ENCODE peak calls at places on chromosomes 5 and 9, in nine cellular contexts. One of them, this sample, is unnamed.

GRCh38 chr5:147504001-147504400 is 5.9 kb downstream of the DPYSL3 start:
- DNase-seq in HCT116: no peak
- DNase-seq in IMR-90: peak; percentile 38
- DNase-seq in Peyer's patch: no peak
- DNase-seq in NB4: no peak
- DNase-seq in suprapubic skin: no peak
- DNase-seq in tibial nerve: no peak
- DNase-seq in prostate gland: no peak
- DNase-seq in sigmoid colon: no peak
- DNase-seq in this sample: no peak

GRCh38 chr5:73039082-73039481 is 81.3 kb upstream of the TMEM171 start:
- DNase-seq in HCT116: no peak
- DNase-seq in IMR-90: peak; percentile 13
- DNase-seq in Peyer's patch: no peak
- DNase-seq in NB4: peak; percentile 2
- DNase-seq in suprapubic skin: no peak
- DNase-seq in tibial nerve: no peak
- DNase-seq in prostate gland: no peak
- DNase-seq in sigmoid colon: no peak
- DNase-seq in this sample: no peak

GRCh38 chr9:21616082-21616778 is 134.1 kb upstream of the IFNE start:
- DNase-seq in HCT116: peak; percentile 93
- DNase-seq in IMR-90: peak; percentile 98
- DNase-seq in Peyer's patch: no peak
- DNase-seq in NB4: no peak
- DNase-seq in suprapubic skin: no peak
- DNase-seq in tibial nerve: no peak
- DNase-seq in prostate gland: no peak
- DNase-seq in sigmoid colon: no peak
- DNase-seq in this sample: no peak

GRCh38 chr5:129857124-129857523 is 47.1 kb upstream of the CHSY3 start:
- DNase-seq in HCT116: no peak
- DNase-seq in IMR-90: no peak
- DNase-seq in Peyer's patch: no peak
- DNase-seq in NB4: no peak
- DNase-seq in suprapubic skin: no peak
- DNase-seq in tibial nerve: no peak
- DNase-seq in prostate gland: no peak
- DNase-seq in sigmoid colon: no peak
- DNase-seq in this sample: no peak

GRCh38 chr9:19201899-19202891 is 28.3 kb upstream of the DENND4C start:
- DNase-seq in HCT116: no peak
- DNase-seq in IMR-90: no peak
- DNase-seq in Peyer's patch: peak; percentile 70
- DNase-seq in NB4: no peak
- DNase-seq in suprapubic skin: peak; percentile 36
- DNase-seq in tibial nerve: no peak
- DNase-seq in prostate gland: peak; percentile 5
- DNase-seq in sigmoid colon: no peak
- DNase-seq in this sample: no peak

GRCh38 chr5:96256795-96257470 is 176.1 kb downstream of the PCSK1 start:
- DNase-seq in HCT116: peak; percentile 49
- DNase-seq in IMR-90: peak; percentile 96
- DNase-seq in Peyer's patch: no peak
- DNase-seq in NB4: peak; percentile 26
- DNase-seq in suprapubic skin: peak; percentile 60
- DNase-seq in tibial nerve: no peak
- DNase-seq in prostate gland: no peak
- DNase-seq in sigmoid colon: no peak
- DNase-seq in this sample: no peak

GRCh38 chr5:138629383-138629782 is 54.2 kb upstream of the HSPA9 start:
- DNase-seq in HCT116: no peak
- DNase-seq in IMR-90: no peak
- DNase-seq in Peyer's patch: no peak
- DNase-seq in NB4: no peak
- DNase-seq in suprapubic skin: peak; percentile 15
- DNase-seq in tibial nerve: no peak
- DNase-seq in prostate gland: no peak
- DNase-seq in sigmoid colon: peak; percentile 24
- DNase-seq in this sample: no peak

GRCh38 chr9:77811832-77812231 is 163.7 kb upstream of the GNA14 start:
- DNase-seq in HCT116: no peak
- DNase-seq in IMR-90: no peak
- DNase-seq in Peyer's patch: no peak
- DNase-seq in NB4: no peak
- DNase-seq in suprapubic skin: no peak
- DNase-seq in tibial nerve: no peak
- DNase-seq in prostate gland: no peak
- DNase-seq in sigmoid colon: no peak
- DNase-seq in this sample: no peak

DNA sequence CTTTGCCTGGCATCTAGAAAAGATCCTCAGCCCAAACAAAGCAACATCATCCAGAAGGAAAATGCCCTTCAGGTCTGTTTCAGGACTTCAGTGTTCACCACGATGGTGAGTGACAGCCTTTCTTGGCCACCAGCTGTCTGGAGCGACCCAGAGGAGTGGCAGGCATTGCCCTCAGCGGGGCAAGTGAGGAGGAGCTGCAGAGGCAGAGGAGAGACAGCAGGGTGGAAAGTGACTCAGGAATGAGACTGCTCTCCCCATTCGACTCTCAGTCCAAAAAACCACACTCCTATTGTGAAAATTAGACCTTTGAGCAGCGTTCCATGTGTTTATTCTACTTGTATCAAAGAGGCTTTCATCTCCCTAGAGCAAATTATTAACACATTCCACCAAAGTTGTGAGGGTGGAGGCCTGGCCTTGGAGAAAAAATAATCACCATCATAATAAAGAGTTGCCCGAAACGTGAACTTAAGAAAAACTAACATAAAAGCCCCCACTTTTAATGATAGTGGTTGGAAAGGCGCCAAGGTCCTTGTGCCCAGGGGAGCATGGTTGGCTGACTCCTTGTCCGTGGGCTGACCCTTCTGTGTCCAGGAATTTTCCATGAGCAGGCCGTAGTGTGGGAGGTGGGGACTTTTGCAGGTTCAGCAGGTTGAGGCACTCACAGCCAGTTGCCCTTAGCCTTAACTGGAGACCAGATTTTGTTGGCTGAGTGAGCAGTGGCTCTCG is 125.7 kb upstream of the ANKRD55 start:
- DNase-seq in HCT116: peak; percentile 31
- DNase-seq in IMR-90: peak; percentile 12
- DNase-seq in Peyer's patch: no peak
- DNase-seq in NB4: no peak
- DNase-seq in suprapubic skin: no peak
- DNase-seq in tibial nerve: peak; percentile 26
- DNase-seq in prostate gland: no peak
- DNase-seq in sigmoid colon: no peak
- DNase-seq in this sample: peak; percentile 31
- TF ChIP-seq POLR2A in HCT116: no peak
- TF ChIP-seq POLR2A in IMR-90: no peak
- TF ChIP-seq POLR2A in Peyer's patch: no peak
- TF ChIP-seq POLR2A in NB4: no peak
- TF ChIP-seq POLR2A in suprapubic skin: no peak
- TF ChIP-seq POLR2A in tibial nerve: no peak
- TF ChIP-seq POLR2A in prostate gland: no peak
- TF ChIP-seq POLR2A in sigmoid colon: no peak
- TF ChIP-seq POLR2A in this sample: no peak

DNA sequence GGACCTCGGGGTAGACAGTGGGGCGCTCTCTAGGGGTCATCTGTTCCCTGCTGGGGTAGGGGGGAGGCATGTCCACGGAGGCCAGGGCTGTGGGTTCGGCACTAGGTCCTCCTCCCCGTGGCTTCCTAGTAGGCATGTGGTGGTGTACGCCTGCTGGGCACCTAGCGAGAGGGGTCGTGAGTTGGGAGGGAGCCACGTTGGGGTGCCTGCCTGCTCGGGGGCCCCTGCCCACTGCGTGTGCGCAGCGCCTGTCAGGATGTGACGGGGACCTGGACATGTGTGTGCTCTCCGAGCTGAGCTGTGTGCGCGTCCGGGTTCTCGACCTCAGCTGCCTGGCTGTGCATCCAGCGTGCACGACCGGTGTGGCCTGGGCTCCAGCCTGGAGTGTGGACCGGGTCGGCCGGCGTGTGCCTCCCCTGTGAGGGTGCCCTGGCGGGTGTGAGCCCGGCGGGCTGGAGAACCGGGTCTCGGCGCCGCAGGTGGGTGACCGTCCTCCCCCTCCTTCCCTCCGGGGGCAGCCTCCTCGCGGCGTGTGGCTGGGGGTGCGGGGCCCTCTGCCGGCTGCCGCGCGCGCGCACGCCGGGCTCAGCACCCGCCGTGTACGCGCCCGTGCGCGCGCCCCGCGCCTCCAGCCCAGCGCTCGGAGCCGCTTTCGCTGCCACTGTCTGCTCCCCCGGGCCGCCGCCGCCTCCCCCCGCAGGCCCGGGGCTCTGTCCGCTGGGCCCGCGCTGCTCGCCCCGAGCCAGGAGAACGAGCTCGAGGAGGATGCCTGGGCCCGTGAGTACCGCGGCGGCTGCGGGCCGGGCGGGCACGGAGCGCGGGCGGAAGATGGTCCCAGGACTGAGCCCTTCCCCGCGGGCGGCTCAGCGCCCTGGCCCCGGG is at the start of gene PRR7:
- DNase-seq in HCT116: no peak
- DNase-seq in IMR-90: peak; percentile 64
- DNase-seq in Peyer's patch: peak; percentile 75
- DNase-seq in NB4: peak; percentile 80
- DNase-seq in suprapubic skin: peak; percentile 76
- DNase-seq in tibial nerve: no peak
- DNase-seq in prostate gland: peak; percentile 51
- DNase-seq in sigmoid colon: no peak
- DNase-seq in this sample: peak; percentile 80
- TF ChIP-seq POLR2A in HCT116: no peak
- TF ChIP-seq POLR2A in IMR-90: no peak
- TF ChIP-seq POLR2A in Peyer's patch: no peak
- TF ChIP-seq POLR2A in NB4: peak; percentile 28
- TF ChIP-seq POLR2A in suprapubic skin: no peak
- TF ChIP-seq POLR2A in tibial nerve: peak; percentile 36
- TF ChIP-seq POLR2A in prostate gland: no peak
- TF ChIP-seq POLR2A in sigmoid colon: no peak
- TF ChIP-seq POLR2A in this sample: peak; percentile 13

DNA sequence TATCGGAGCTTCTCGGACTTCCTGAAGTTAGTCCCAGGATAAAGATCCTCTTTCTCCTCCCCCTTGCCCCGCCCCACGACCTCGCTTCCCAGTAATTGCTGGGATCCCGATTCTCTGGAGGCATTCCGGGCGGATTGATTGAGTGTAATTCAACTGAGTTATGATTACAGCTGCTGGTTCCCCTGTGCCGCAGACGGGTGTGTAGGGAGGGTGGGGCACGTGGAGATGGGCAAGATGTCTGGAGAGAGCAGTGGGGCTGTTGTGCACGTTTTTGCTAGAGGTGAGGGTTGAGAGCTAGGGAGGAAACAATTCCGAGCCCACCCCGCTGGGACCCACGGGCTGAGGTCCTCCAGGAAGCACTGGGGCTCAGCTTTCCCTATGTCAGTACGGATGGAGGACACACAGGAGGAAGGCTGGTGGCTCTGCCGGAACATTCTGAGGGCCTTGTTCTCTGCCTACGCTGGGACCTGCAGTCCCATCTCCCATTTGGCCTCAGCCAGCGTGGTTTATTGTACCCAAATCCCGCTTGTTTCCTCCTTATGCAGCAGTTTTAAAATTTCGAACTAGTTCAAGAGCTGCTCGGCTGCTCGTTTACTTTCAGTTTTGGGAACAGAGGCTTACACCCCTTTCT is 2.4 kb upstream of the DMRT2 start:
- DNase-seq in HCT116: no peak
- DNase-seq in IMR-90: peak; percentile 3
- DNase-seq in Peyer's patch: no peak
- DNase-seq in NB4: peak; percentile 58
- DNase-seq in suprapubic skin: peak; percentile 74
- DNase-seq in tibial nerve: no peak
- DNase-seq in prostate gland: no peak
- DNase-seq in sigmoid colon: no peak
- DNase-seq in this sample: no peak
- TF ChIP-seq POLR2A in HCT116: no peak
- TF ChIP-seq POLR2A in IMR-90: no peak
- TF ChIP-seq POLR2A in Peyer's patch: no peak
- TF ChIP-seq POLR2A in NB4: no peak
- TF ChIP-seq POLR2A in suprapubic skin: no peak
- TF ChIP-seq POLR2A in tibial nerve: no peak
- TF ChIP-seq POLR2A in prostate gland: no peak
- TF ChIP-seq POLR2A in sigmoid colon: no peak
- TF ChIP-seq POLR2A in this sample: no peak

DNA sequence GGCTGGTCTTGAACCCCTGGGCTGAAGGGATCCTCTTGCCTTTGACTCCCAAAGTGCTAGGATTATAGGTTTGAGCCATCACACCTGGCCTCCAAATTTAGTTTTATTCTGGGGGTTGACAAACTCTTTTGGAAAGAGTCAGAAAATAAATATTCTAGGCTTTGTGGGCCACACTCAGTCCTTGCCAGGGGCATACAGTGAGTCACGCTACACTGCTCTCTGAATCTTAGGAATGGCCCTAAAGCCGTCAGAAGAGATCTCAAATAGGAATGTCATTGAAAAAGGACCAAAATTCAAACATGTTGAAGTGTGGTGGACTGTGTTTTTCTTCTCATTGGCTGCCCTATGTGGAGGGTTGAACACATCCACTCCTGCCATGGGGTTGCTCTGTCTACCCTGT is 127.7 kb upstream of the BASP1 start:
- DNase-seq in HCT116: no peak
- DNase-seq in IMR-90: peak; percentile 57
- DNase-seq in Peyer's patch: no peak
- DNase-seq in NB4: no peak
- DNase-seq in suprapubic skin: no peak
- DNase-seq in tibial nerve: no peak
- DNase-seq in prostate gland: no peak
- DNase-seq in sigmoid colon: no peak
- DNase-seq in this sample: no peak
- TF ChIP-seq POLR2A in HCT116: no peak
- TF ChIP-seq POLR2A in IMR-90: no peak
- TF ChIP-seq POLR2A in Peyer's patch: no peak
- TF ChIP-seq POLR2A in NB4: no peak
- TF ChIP-seq POLR2A in suprapubic skin: no peak
- TF ChIP-seq POLR2A in tibial nerve: no peak
- TF ChIP-seq POLR2A in prostate gland: no peak
- TF ChIP-seq POLR2A in sigmoid colon: no peak
- TF ChIP-seq POLR2A in this sample: no peak